ENCODE peak calls at places on chromosome 22, in ten cellular contexts. R, W, C, V, I, X, G, P, Z and L are unnamed samples.
A peak's percentile ranks its signal among the peaks of the same experiment; 100 is the strongest.

GRCh38 chr22:19149047-19149883 is 827 bp downstream of the GSC2 start:
- DNase-seq in P (peak; percentile 42), X (no peak), Z (peak; percentile 67), W (peak; percentile 12), R (peak; percentile 11), I (no peak), G (no peak), V (peak; percentile 36), C (peak; percentile 13), L (no peak)

GRCh38 chr22:44254811-44255210 is 57.9 kb downstream of the SHISAL1 start:
- DNase-seq in C (no peak), G (no peak), Z (no peak), P (no peak), W (no peak), V (no peak), R (no peak), X (no peak), I (no peak), L (no peak)

GRCh38 chr22:28921585-28921879 is 38.2 kb downstream of the ZNRF3 start:
- DNase-seq in C (no peak), P (no peak), V (no peak), W (no peak), I (no peak), X (no peak), R (no peak), G (no peak), Z (no peak), L (no peak)

GRCh38 chr22:50530857-50531545 is 1.2 kb upstream of the TYMP start:
- DNase-seq in G (peak; percentile 60), V (peak; percentile 93), Z (peak; percentile 92), R (peak; percentile 58), P (peak; percentile 56), I (peak; percentile 76), W (peak; percentile 86), C (peak; percentile 67), X (peak; percentile 86), L (peak; percentile 83)

GRCh38 chr22:37533995-37534394 is 14.8 kb upstream of the CARD10 start:
- DNase-seq in P (peak; percentile 98), Z (peak; percentile 91), G (peak; percentile 74), X (no peak), C (no peak), I (peak; percentile 97), R (no peak), W (peak; percentile 87), V (peak; percentile 70), L (peak; percentile 87)

GRCh38 chr22:37137903-37138665 is 11.6 kb downstream of the IL2RB start:
- DNase-seq in X (no peak), V (no peak), G (no peak), W (no peak), P (no peak), R (no peak), I (no peak), C (no peak), Z (peak; percentile 24), L (no peak)

GRCh38 chr22:19515654-19516377 is 8.4 kb downstream of the CLDN5 start:
- DNase-seq in X (no peak), C (no peak), Z (no peak), R (no peak), G (no peak), V (no peak), W (no peak), P (no peak), I (no peak), L (no peak)

GRCh38 chr22:24727218-24727851 is 47.2 kb downstream of the PIWIL3 start:
- DNase-seq in P (peak; percentile 82), R (no peak), X (peak; percentile 66), I (peak; percentile 90), G (peak; percentile 94), Z (peak; percentile 86), V (no peak), C (no peak), W (peak; percentile 83), L (peak; percentile 83)

GRCh38 chr22:24805790-24806662 is at the start of gene SGSM1:
- DNase-seq in C (peak; percentile 64), R (peak; percentile 52), I (peak; percentile 12), P (peak; percentile 54), W (peak; percentile 17), G (peak; percentile 37), X (peak; percentile 74), V (peak; percentile 3), Z (peak; percentile 53), L (no peak)

GRCh38 chr22:29320546-29320945 is 5.0 kb upstream of the RASL10A start:
- DNase-seq in R (no peak), C (no peak), V (no peak), P (no peak), Z (no peak), G (no peak), I (no peak), W (no peak), X (no peak), L (no peak)

GRCh38 chr22:29994027-29994715 is 86.1 kb upstream of the HORMAD2 start:
- DNase-seq in V (peak; percentile 33), W (peak; percentile 79), I (peak; percentile 95), Z (peak; percentile 93), X (no peak), P (peak; percentile 89), R (no peak), C (no peak), G (peak; percentile 79), L (peak; percentile 47)

GRCh38 chr22:29302681-29303465 is 3.6 kb upstream of the GAS2L1 start:
- DNase-seq in W (no peak), P (no peak), V (no peak), X (no peak), R (no peak), I (no peak), Z (no peak), G (no peak), C (no peak), L (no peak)

GRCh38 chr22:47195676-47196492 is 433.4 kb downstream of the TBC1D22A start:
- DNase-seq in I (no peak), P (no peak), Z (no peak), W (no peak), X (no peak), V (no peak), R (no peak), C (no peak), G (no peak), L (no peak)

GRCh38 chr22:42742940-42743339 is 22.3 kb upstream of the A4GALT start:
- DNase-seq in R (no peak), V (no peak), Z (no peak), C (no peak), G (no peak), X (peak; percentile 73), P (no peak), W (peak; percentile 53), I (no peak), L (peak; percentile 46)
- H3K4me3 ChIP-seq in R (no peak overlapping the region), V (no peak overlapping the region), Z (no peak overlapping the region), C (no peak overlapping the region), G (no peak overlapping the region), X (no peak overlapping the region), P (no peak overlapping the region), W (no peak overlapping the region), I (no peak overlapping the region), L (no peak overlapping the region)

GRCh38 chr22:32745996-32746322 is 55.5 kb upstream of the TIMP3 start:
- DNase-seq in V (no peak), P (no peak), G (no peak), W (no peak), C (no peak), X (no peak), R (no peak), I (peak; percentile 29), Z (no peak), L (no peak)
- H3K4me3 ChIP-seq in V (no peak overlapping the region), P (no peak overlapping the region), G (no peak overlapping the region), W (no peak overlapping the region), C (no peak overlapping the region), X (no peak overlapping the region), R (no peak overlapping the region), I (no peak overlapping the region), Z (no peak overlapping the region), L (no peak overlapping the region)

GRCh38 chr22:18033204-18033998 is 9.0 kb upstream of the MICAL3 start:
- DNase-seq in G (no peak), I (no peak), X (no peak), W (peak; percentile 83), R (no peak), V (no peak), C (no peak), P (no peak), Z (no peak), L (peak; percentile 80)

GRCh38 chr22:18031670-18032454 is 7.5 kb upstream of the MICAL3 start:
- DNase-seq in V (no peak), R (no peak), W (peak; percentile 96), P (peak; percentile 97), I (peak; percentile 97), Z (peak; percentile 98), G (peak; percentile 85), C (no peak), X (no peak), L (peak; percentile 83)

GRCh38 chr22:18029686-18030267 is 5.4 kb upstream of the MICAL3 start:
- DNase-seq in C (no peak), V (no peak), R (no peak), G (no peak), P (no peak), I (no peak), X (no peak), Z (no peak), W (no peak), L (no peak)

GRCh38 chr22:18034076-18034475 is 9.7 kb upstream of the MICAL3 start:
- DNase-seq in C (no peak), G (no peak), W (no peak), I (no peak), X (no peak), V (no peak), P (no peak), R (no peak), Z (no peak), L (no peak)

GRCh38 chr22:18032455-18033101 is 8.2 kb upstream of the MICAL3 start:
- DNase-seq in P (peak; percentile 96), C (no peak), X (no peak), G (peak; percentile 14), V (no peak), Z (peak; percentile 96), I (peak; percentile 94), R (no peak), W (peak; percentile 93), L (peak; percentile 79)
- H3K4me3 ChIP-seq in P (no peak overlapping the region), C (no peak overlapping the region), X (no peak overlapping the region), G (no peak overlapping the region), V (no peak overlapping the region), Z (peak overlapping the region; percentile 7), I (no peak overlapping the region), R (no peak overlapping the region), W (peak overlapping the region; percentile 8), L (no peak overlapping the region)

DNA sequence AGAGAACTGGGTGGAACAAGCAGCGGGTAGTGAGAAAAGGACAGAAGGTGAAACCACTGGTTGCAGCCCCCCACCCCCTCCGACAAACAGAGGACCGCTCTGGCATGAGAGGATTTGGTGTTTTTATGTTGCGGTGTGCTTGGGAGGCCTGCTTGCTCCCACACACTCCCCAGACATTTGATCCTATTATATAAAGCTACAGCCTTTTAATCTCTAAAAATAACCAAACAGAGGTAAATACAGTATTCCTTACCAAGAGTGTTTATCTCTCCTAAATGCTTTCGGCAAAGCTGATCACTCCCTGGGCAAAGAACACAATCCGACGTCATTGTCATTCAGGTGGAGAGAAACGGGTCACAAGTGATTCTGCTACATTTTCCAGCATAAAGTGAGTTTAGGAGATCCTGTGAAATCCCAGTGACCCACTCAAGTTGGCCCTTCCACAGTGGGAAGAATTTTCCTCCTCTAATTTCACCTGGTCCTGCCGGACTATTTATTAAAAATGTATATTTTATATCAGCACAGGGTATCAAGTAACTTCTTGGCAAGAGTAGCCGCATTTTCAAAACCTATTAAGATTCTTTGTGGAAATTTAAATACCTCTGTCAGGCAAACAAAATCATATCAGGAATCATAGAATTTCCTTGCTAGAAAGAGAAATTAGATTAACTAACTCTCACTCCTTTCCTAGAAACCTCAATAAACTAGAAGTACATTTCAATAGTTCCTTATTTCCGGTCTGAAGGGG is 9.9 kb downstream of the MN1 start:
- DNase-seq in Z (no peak), P (no peak), I (no peak), C (no peak), W (no peak), X (no peak), G (no peak), V (no peak), R (no peak), L (no peak)
- H3K4me3 ChIP-seq in Z (no peak overlapping the region), P (no peak overlapping the region), I (no peak overlapping the region), C (no peak overlapping the region), W (no peak overlapping the region), X (peak overlapping the region; percentile 17), G (no peak overlapping the region), V (no peak overlapping the region), R (no peak overlapping the region), L (peak overlapping the region; percentile 38)